ENCODE peak calls at places on chromosomes 1 and 21, in four cellular contexts. K, M, C and R are unnamed samples.

GRCh38 chr1:108570128-108570527 is 10.2 kb downstream of the EEIG2 start:
- DNase-seq in K (no peak), M (no peak), C (no peak), R (no peak)

GRCh38 chr1:202888204-202888506 is 794 bp downstream of the RABIF start:
- DNase-seq in K (no peak), M (no peak), C (peak), R (peak)

GRCh38 chr1:205983925-205984725 is 19.1 kb downstream of the RAB7B start:
- DNase-seq in K (peak), M (peak), C (peak), R (no peak)

GRCh38 chr1:172818841-172819527 is 160.1 kb downstream of the FASLG start:
- DNase-seq in K (no peak), M (peak), C (peak), R (no peak)

GRCh38 chr21:43318841-43319781 is 107.8 kb downstream of the SIK1 start:
- DNase-seq in K (peak), M (no peak), C (peak), R (no peak)

GRCh38 chr1:3296858-3297257 is 157.6 kb upstream of the ARHGEF16 start:
- DNase-seq in K (no peak), M (no peak), C (no peak), R (no peak)

GRCh38 chr21:36790616-36791015 is 91.7 kb downstream of the SIM2 start:
- DNase-seq in K (no peak), M (no peak), C (no peak), R (no peak)

GRCh38 chr1:25729774-25730173 is 70.2 kb upstream of the SELENON start:
- DNase-seq in K (no peak), M (no peak), C (no peak), R (no peak)

GRCh38 chr21:33064623-33064996 is 5.3 kb upstream of the OLIG1 start:
- DNase-seq in K (no peak), M (no peak), C (no peak), R (no peak)

GRCh38 chr21:45050786-45051489 is 23.4 kb upstream of the ADARB1 start:
- DNase-seq in K (peak), M (no peak), C (peak), R (no peak)

GRCh38 chr1:26349196-26349885 is 4.6 kb downstream of the CRYBG2 start:
- DNase-seq in K (peak), M (no peak), C (peak), R (peak)

GRCh38 chr1:91176250-91176649 is 154.4 kb upstream of the ZNF644 start:
- DNase-seq in K (no peak), M (no peak), C (no peak), R (no peak)

GRCh38 chr1:41500781-41501518 is 16.5 kb upstream of the EDN2 start:
- DNase-seq in K (no peak), M (no peak), C (no peak), R (no peak)

GRCh38 chr1:8681317-8681650 is 136.2 kb downstream of the RERE start:
- DNase-seq in K (no peak), M (no peak), C (no peak), R (no peak)